ENCODE peak calls at places on chromosomes 11 and 22, in four cellular contexts. Q is AG04450, J is SK-N-SH, V is neural crest cell. H is an unnamed sample.

GRCh38 chr11:119810478-119811232 is 81.7 kb upstream of the NECTIN1 start:
- DNase-seq in J (no peak), Q (no peak), V (no peak), H (no peak)

GRCh38 chr22:36027579-36027959 is 1.1 kb downstream of the RBFOX2 start:
- DNase-seq in V (no peak), Q (no peak), J (no peak), H (no peak)

GRCh38 chr11:28146123-28146751 is 38.0 kb downstream of the METTL15 start:
- DNase-seq in Q (peak; percentile 59), J (no peak), V (no peak), H (no peak)

GRCh38 chr11:2798951-2799761 is 86.4 kb downstream of the CDKN1C start:
- DNase-seq in Q (no peak), J (no peak), V (no peak), H (no peak)

GRCh38 chr11:44036811-44037657 is 10.7 kb upstream of the ACCSL start:
- DNase-seq in J (peak; percentile 80), Q (peak; percentile 60), V (peak; percentile 71), H (peak; percentile 90)

GRCh38 chr11:19345848-19346681 is 105.3 kb upstream of the E2F8 start:
- DNase-seq in V (peak; percentile 46), Q (no peak), J (peak; percentile 84), H (peak; percentile 22)

GRCh38 chr11:126700773-126701554 is 299.6 kb downstream of the KIRREL3 start:
- DNase-seq in J (no peak), Q (no peak), V (no peak), H (no peak)

GRCh38 chr11:17755891-17756290 is 21.3 kb downstream of the KCNC1 start:
- DNase-seq in Q (no peak), V (no peak), J (no peak), H (no peak)

GRCh38 chr11:85886089-85887056 is 31.2 kb downstream of the CCDC83 start:
- DNase-seq in V (no peak), J (no peak), Q (no peak), H (no peak)

GRCh38 chr22:30286813-30287625 is 2.3 kb downstream of the CASTOR1 start:
- DNase-seq in Q (no peak), V (peak; percentile 71), J (peak; percentile 85), H (peak; percentile 58)

GRCh38 chr11:58616594-58616993 is 5.9 kb upstream of the CNTF start:
- DNase-seq in J (no peak), Q (peak; percentile 91), V (no peak), H (no peak)

GRCh38 chr22:27614291-27615007 is 187.1 kb downstream of the MN1 start:
- DNase-seq in J (peak; percentile 75), Q (no peak), V (no peak), H (no peak)

GRCh38 chr11:77287615-77288273 is 13.7 kb downstream of the GDPD4 start:
- DNase-seq in V (no peak), J (no peak), Q (peak; percentile 74), H (no peak)

GRCh38 chr11:33567004-33567403 is 133.6 kb downstream of the C11orf91 start:
- DNase-seq in V (no peak), Q (no peak), J (no peak), H (no peak)

GRCh38 chr11:112174789-112175595 is at the start of gene BCO2:
- DNase-seq in J (peak; percentile 79), Q (no peak), V (peak; percentile 66), H (peak; percentile 66)

GRCh38 chr11:76391039-76391438 is 9.9 kb downstream of the GVQW3 start:
- DNase-seq in Q (no peak), V (no peak), J (no peak), H (no peak)

GRCh38 chr11:65224939-65225283 is 36.9 kb upstream of the POLA2 start:
- DNase-seq in Q (peak; percentile 38), J (no peak), V (no peak), H (no peak)

GRCh38 chr11:128451651-128452470 is 135.5 kb downstream of the ETS1 start:
- DNase-seq in Q (no peak), J (no peak), V (peak; percentile 61), H (no peak)

GRCh38 chr11:116148056-116148455 is 624.7 kb downstream of the BUD13 start:
- DNase-seq in V (no peak), Q (no peak), J (no peak), H (no peak)

GRCh38 chr11:116189378-116190170 is 583.2 kb downstream of the BUD13 start:
- DNase-seq in J (no peak), V (no peak), Q (no peak), H (no peak)

GRCh38 chr11:57698843-57699365 is 13.1 kb downstream of the MED19 start:
- DNase-seq in V (no peak), J (no peak), Q (no peak), H (no peak)

GRCh38 chr11:100636536-100636935 is 50.6 kb upstream of the ARHGAP42 start:
- DNase-seq in J (no peak), Q (no peak), V (no peak), H (no peak)

GRCh38 chr11:128424867-128425285 is 162.5 kb downstream of the ETS1 start:
- DNase-seq in J (peak; percentile 37), V (no peak), Q (no peak), H (no peak)

GRCh38 chr11:129862123-129862522 is 33.3 kb downstream of the NFRKB start:
- DNase-seq in J (no peak), Q (no peak), V (no peak), H (no peak)

GRCh38 chr11:120494595-120494994 is 17.0 kb upstream of the GRIK4 start:
- DNase-seq in Q (no peak), J (no peak), V (no peak), H (no peak)

GRCh38 chr11:70076461-70076931 is 1.6 kb upstream of the ANO1 start:
- DNase-seq in Q (no peak), V (no peak), J (no peak), H (no peak)

GRCh38 chr22:44137415-44137814 is 43.3 kb upstream of the PARVG start:
- DNase-seq in J (no peak), Q (no peak), V (no peak), H (no peak)

GRCh38 chr11:2118674-2119073 is 20.5 kb downstream of the IGF2 start:
- DNase-seq in J (no peak), V (no peak), Q (no peak), H (no peak)

GRCh38 chr11:833849-834311 is 1.1 kb downstream of the CD151 start:
- DNase-seq in V (no peak), Q (no peak), J (no peak), H (no peak)

GRCh38 chr11:4184163-4184916 is 89.7 kb downstream of the RRM1 start:
- DNase-seq in J (no peak), V (no peak), Q (no peak), H (no peak)